ENCODE peak calls at places on chromosomes 4 and X, in seven cellular contexts. P is tibial artery; Q is left ventricle myocardium inferior; A is CD4-positive, CD25-positive, alpha-beta regulatory T cell; D is A673; E is OCI-LY7; T is mammary epithelial cell. I is an unnamed sample. For H3K4me1 and H3K9me3, the result is how much of the 10 kb centered on the place peaks cover.

GRCh38 chr4:30717208-30718020 is 2.8 kb upstream of the PCDH7 start:
- DNase-seq in P (peak), Q (peak), A (no peak), D (peak), E (no peak), T (peak), I (peak)

GRCh38 chrX:107672955-107673378 is 44.7 kb downstream of the PRPS1 start:
- DNase-seq in P (peak), Q (peak), A (peak), D (peak), E (peak), T (peak), I (peak)

GRCh38 chr4:121307441-121308327 is 73.1 kb downstream of the QRFPR start:
- DNase-seq in P (no peak), Q (no peak), A (peak), D (peak), E (peak), T (peak), I (peak)

GRCh38 chr4:96352051-96352517 is 512.2 kb downstream of the PDHA2 start:
- DNase-seq in P (no peak), Q (no peak), A (no peak), D (peak), E (no peak), T (peak), I (peak)

GRCh38 chrX:116009871-116010710 is 160.5 kb upstream of the AGTR2 start:
- DNase-seq in P (peak), Q (peak), A (no peak), D (no peak), E (no peak), T (no peak), I (peak)

GRCh38 chr4:139978692-139979091 is 175.3 kb downstream of the MAML3 start:
- DNase-seq in P (no peak), Q (no peak), A (no peak), D (no peak), E (peak), T (no peak), I (no peak)

GRCh38 chr4:182540496-182540895 is 297.3 kb downstream of the TENM3 start:
- DNase-seq in P (no peak), Q (no peak), A (no peak), D (no peak), E (no peak), T (no peak), I (no peak)

GRCh38 chr4:98932539-98932938 is 3.6 kb upstream of the EIF4E start:
- DNase-seq in P (no peak), Q (no peak), A (no peak), D (no peak), E (no peak), T (peak), I (no peak)

GRCh38 chrX:43655151-43655676 is 885 bp upstream of the MAOA start:
- DNase-seq in P (peak), Q (peak), A (no peak), D (peak), E (no peak), T (peak), I (no peak)

GRCh38 chr4:140995058-140995457 is 138.2 kb downstream of the RNF150 start:
- DNase-seq in P (no peak), Q (peak), A (no peak), D (no peak), E (no peak), T (no peak), I (no peak)

DNA sequence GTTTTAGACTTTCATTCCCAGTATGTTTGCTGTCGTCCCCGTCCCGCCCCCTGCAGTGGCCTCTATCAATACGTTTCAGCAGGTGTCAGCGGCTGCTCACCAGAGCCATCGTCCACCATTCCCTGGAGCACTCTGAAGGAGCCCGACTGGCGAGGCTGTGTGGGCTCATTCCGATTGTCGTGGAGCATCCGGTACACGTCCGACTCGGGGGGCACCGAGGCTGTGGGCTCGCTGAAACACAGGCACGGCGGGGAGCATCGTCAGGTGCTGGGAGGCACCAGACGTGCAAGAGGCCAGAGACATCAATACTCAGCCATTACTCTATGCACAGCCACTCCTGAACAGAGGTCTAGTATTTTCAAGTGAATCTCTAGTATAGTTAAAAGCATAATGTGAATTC is 28.9 kb downstream of the PDLIM3 start:
- DNase-seq in P (no peak), Q (no peak), A (no peak), D (no peak), E (no peak), T (no peak), I (no peak)
- H3K4me1 ChIP-seq in P (under half), Q (under half), A (under half), D (under half), E (under half), T (under half), I (under half)

GRCh38 chr4:17773125-17773698 is 8.2 kb downstream of the FAM184B start:
- DNase-seq in P (no peak), Q (no peak), A (no peak), D (peak), E (no peak), T (no peak), I (no peak)
- H3K27ac ChIP-seq in P (no peak), Q (no peak), A (no peak), D (no peak), E (no peak), T (no peak), I (no peak)

GRCh38 chrX:154791951-154792350 is 13.3 kb downstream of the MPP1 start:
- DNase-seq in P (no peak), Q (no peak), A (no peak), D (no peak), E (no peak), T (no peak), I (peak)
- H3K9me3 ChIP-seq in P (under half), Q (under half), A (under half), D (under half), E (under half), T (under half), I (under half)

GRCh38 chrX:119687661-119688413 is 5.1 kb downstream of the SEPTIN6 start:
- DNase-seq in P (no peak), Q (no peak), A (no peak), D (no peak), E (peak), T (no peak), I (no peak)

GRCh38 chrX:119692241-119693031 is 532 bp downstream of the SEPTIN6 start:
- DNase-seq in P (peak), Q (peak), A (peak), D (peak), E (peak), T (peak), I (peak)

GRCh38 chrX:119686087-119686639 is 6.8 kb downstream of the SEPTIN6 start:
- DNase-seq in P (no peak), Q (no peak), A (no peak), D (peak), E (peak), T (no peak), I (no peak)

GRCh38 chrX:119690921-119691716 is 1.8 kb downstream of the SEPTIN6 start:
- DNase-seq in P (no peak), Q (no peak), A (peak), D (peak), E (no peak), T (peak), I (no peak)

GRCh38 chrX:119688856-119689455 is 4.0 kb downstream of the SEPTIN6 start:
- DNase-seq in P (no peak), Q (no peak), A (peak), D (no peak), E (no peak), T (no peak), I (no peak)
- H3K4me1 ChIP-seq in P (under half), Q (under half), A (half or more), D (under half), E (half or more), T (under half), I (under half)

GRCh38 chrX:150870059-150870458 is 28.4 kb downstream of the CD99L2 start:
- DNase-seq in P (no peak), Q (no peak), A (no peak), D (no peak), E (no peak), T (no peak), I (no peak)

GRCh38 chrX:150869450-150869849 is 29.0 kb downstream of the CD99L2 start:
- DNase-seq in P (no peak), Q (peak), A (no peak), D (no peak), E (no peak), T (no peak), I (peak)

GRCh38 chrX:150870487-150871340 is 27.8 kb downstream of the CD99L2 start:
- DNase-seq in P (no peak), Q (no peak), A (no peak), D (no peak), E (no peak), T (no peak), I (no peak)

GRCh38 chrX:150872773-150873336 is 25.6 kb downstream of the CD99L2 start:
- DNase-seq in P (no peak), Q (no peak), A (no peak), D (no peak), E (no peak), T (no peak), I (no peak)

GRCh38 chrX:150871341-150871811 is 27.1 kb downstream of the CD99L2 start:
- DNase-seq in P (no peak), Q (no peak), A (no peak), D (no peak), E (no peak), T (no peak), I (no peak)
- H3K27ac ChIP-seq in P (no peak), Q (peak), A (no peak), D (no peak), E (no peak), T (no peak), I (no peak)

DNA sequence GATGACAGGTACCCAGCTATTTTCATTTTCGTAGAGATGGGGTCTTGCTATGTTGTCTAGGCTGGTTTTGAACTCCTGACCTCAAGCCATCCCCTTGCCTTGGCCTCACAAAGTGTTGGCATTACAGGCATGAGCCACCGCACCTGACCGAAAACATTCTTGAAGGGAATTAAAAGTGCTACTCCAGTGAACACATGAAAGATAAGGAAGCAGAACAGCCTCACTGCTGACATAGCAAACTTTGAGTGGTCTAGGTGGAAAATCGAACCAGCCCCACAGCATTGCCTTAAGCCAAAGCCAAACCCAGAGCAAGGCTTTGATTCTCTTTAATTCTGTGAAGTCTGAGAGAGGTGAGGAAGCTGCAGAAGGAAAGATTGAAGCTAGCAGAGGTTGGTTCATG is 65.1 kb downstream of the KDM6A start:
- DNase-seq in P (no peak), Q (no peak), A (no peak), D (no peak), E (no peak), T (no peak), I (no peak)
- H3K9me3 ChIP-seq in P (under half), Q (under half), A (under half), D (under half), E (under half), T (under half), I (under half)

GRCh38 chr4:2798399-2799301 is 5.8 kb downstream of the SH3BP2 start:
- DNase-seq in P (peak), Q (peak), A (peak), D (no peak), E (peak), T (no peak), I (peak)
- H3K4me1 ChIP-seq in P (under half), Q (half or more), A (half or more), D (under half), E (under half), T (under half), I (under half)

GRCh38 chr4:63049726-63050125 is 1359.5 kb downstream of the TECRL start:
- DNase-seq in P (no peak), Q (no peak), A (no peak), D (no peak), E (no peak), T (no peak), I (no peak)
- H3K27ac ChIP-seq in P (no peak), Q (no peak), A (no peak), D (no peak), E (no peak), T (no peak), I (no peak)

GRCh38 chr4:10942166-10942565 is 257.6 kb upstream of the CLNK start:
- DNase-seq in P (no peak), Q (no peak), A (no peak), D (no peak), E (no peak), T (no peak), I (no peak)
- H3K9me3 ChIP-seq in P (under half), Q (under half), A (under half), D (under half), E (under half), T (under half), I (under half)